ENCODE peak calls at places on chromosome 15, in six cellular contexts. D is endothelial cell of umbilical vein, U is GM12878, V is K562, Q is A549, Z is HepG2. G is an unnamed sample.
A peak's percentile ranks its signal among the peaks of the same experiment; 100 is the strongest.

GRCh38 chr15:41911691-41912345 is 18.0 kb upstream of the SPTBN5 start:
- DNase-seq in V (no peak), Z (no peak), U (no peak), Q (no peak), D (no peak), G (no peak)

GRCh38 chr15:86595741-86596140 is 516.1 kb downstream of the AGBL1 start:
- DNase-seq in Q (no peak), V (no peak), U (no peak), Z (no peak), D (no peak), G (no peak)

GRCh38 chr15:42608110-42608531 is 32.7 kb downstream of the STARD9 start:
- DNase-seq in D (peak; percentile 65), Z (no peak), V (peak; percentile 52), U (peak; percentile 71), Q (no peak), G (peak; percentile 96)

GRCh38 chr15:74258456-74259323 is 22.6 kb downstream of the CCDC33 start:
- DNase-seq in U (no peak), V (no peak), D (no peak), Z (no peak), Q (no peak), G (no peak)

GRCh38 chr15:59329570-59330350 is 42.9 kb downstream of the MYO1E start:
- DNase-seq in V (no peak), U (no peak), Z (peak; percentile 76), D (no peak), Q (peak; percentile 88), G (no peak)

GRCh38 chr15:57133127-57133968 is 214.9 kb downstream of the TCF12 start:
- DNase-seq in V (no peak), U (no peak), Q (no peak), Z (no peak), D (peak; percentile 57), G (no peak)

GRCh38 chr15:61188168-61188567 is 40.9 kb downstream of the RORA start:
- DNase-seq in U (no peak), Q (no peak), V (no peak), D (no peak), Z (no peak), G (no peak)

GRCh38 chr15:92914768-92915221 is 14.7 kb downstream of the CHD2 start:
- DNase-seq in Q (no peak), Z (no peak), V (no peak), U (no peak), D (no peak), G (peak; percentile 62)

GRCh38 chr15:94164202-94164807 is 67.1 kb upstream of the MCTP2 start:
- DNase-seq in D (peak; percentile 4), Z (peak; percentile 53), Q (no peak), U (no peak), V (peak; percentile 38), G (peak; percentile 80)

GRCh38 chr15:99416191-99417188 is 149.3 kb upstream of the MEF2A start:
- DNase-seq in D (no peak), V (no peak), Z (no peak), Q (no peak), U (no peak), G (no peak)

GRCh38 chr15:57785039-57785438 is 78.5 kb downstream of the POLR2M start:
- DNase-seq in V (no peak), U (no peak), Z (no peak), Q (no peak), D (no peak), G (no peak)

GRCh38 chr15:74616020-74616939 is 644 bp downstream of the CLK3 start:
- DNase-seq in V (peak; percentile 76), Q (no peak), D (peak; percentile 56), Z (peak; percentile 54), U (no peak), G (peak; percentile 77)

GRCh38 chr15:98894312-98894711 is 113.3 kb downstream of the PGPEP1L start:
- DNase-seq in U (no peak), Z (no peak), D (no peak), V (no peak), Q (no peak), G (no peak)

GRCh38 chr15:78133801-78134200 is 2.6 kb upstream of the CIB2 start:
- DNase-seq in Q (no peak), Z (no peak), V (no peak), U (no peak), D (no peak), G (no peak)

GRCh38 chr15:71573599-71573998 is 236.8 kb upstream of the NR2E3 start:
- DNase-seq in V (no peak), Z (no peak), Q (no peak), D (no peak), U (no peak), G (no peak)

GRCh38 chr15:62365795-62366442 is 200.8 kb upstream of the C2CD4B start:
- DNase-seq in U (no peak), V (no peak), D (no peak), Q (no peak), Z (peak; percentile 30), G (no peak)

GRCh38 chr15:39139431-39140059 is 441.3 kb upstream of the THBS1 start:
- DNase-seq in D (no peak), V (no peak), Z (no peak), Q (no peak), U (no peak), G (no peak)
- TF ChIP-seq MAX in D (no peak), V (no peak), Z (no peak), Q (no peak), U (no peak), G (no peak)

GRCh38 chr15:84653910-84654688 is at the start of gene WDR73:
- DNase-seq in D (peak; percentile 97), U (peak; percentile 78), Q (peak; percentile 91), V (peak; percentile 96), Z (peak; percentile 89), G (peak; percentile 97)
- TF ChIP-seq POLR2A in D (peak; percentile 85), U (peak; percentile 88), Q (peak; percentile 80), V (peak; percentile 83), Z (peak; percentile 68), G (peak; percentile 63)

GRCh38 chr15:50758712-50759205 is 6.7 kb downstream of the SPPL2A start:
- DNase-seq in Z (no peak), D (no peak), U (no peak), V (no peak), Q (no peak), G (no peak)

GRCh38 chr15:50767332-50767861 is 1.9 kb upstream of the SPPL2A start:
- DNase-seq in Q (no peak), V (no peak), U (no peak), Z (no peak), D (no peak), G (no peak)

GRCh38 chr15:50765202-50765967 is at the start of gene SPPL2A:
- DNase-seq in D (peak; percentile 77), U (no peak), Z (peak; percentile 89), Q (peak; percentile 95), V (peak; percentile 94), G (peak; percentile 92)

DNA sequence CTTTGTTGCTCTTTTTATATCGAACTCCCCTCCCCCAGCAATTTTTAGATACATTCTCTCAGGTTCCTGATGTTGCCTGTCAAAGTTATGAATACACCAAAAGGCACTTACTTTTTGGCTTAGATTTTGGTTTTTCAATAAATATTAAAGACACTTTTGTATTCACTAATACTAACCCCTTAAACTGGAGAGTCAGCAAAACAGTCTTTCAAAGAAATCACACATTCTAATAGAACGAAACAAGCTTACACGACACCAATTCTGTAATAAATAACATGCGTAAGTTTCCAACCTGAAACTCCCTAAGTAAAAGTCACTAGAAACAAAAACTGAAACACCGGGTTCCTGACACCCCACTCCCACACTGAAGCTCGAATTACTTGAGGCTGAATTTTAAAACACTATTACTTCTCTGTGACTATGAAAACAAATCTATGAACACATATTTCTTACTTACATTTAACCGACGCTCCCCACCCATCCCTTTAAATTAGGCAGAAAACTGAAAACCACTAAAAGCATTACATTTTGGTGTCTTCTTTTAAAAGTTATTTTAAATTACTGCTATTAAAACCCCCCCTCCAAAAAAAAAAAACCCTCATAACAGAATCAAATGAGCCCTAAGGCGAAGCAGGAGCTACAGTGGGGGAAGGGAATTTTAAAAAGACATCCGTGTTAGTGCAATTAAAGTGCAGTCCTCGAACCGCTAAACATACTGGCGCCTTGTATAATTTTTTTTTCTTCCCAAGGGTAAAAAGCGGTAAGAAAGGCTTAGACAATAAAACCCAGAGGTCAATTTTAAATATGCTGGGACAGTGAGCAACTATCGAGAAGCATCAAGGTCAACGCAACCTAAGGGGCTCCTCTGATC is 940 bp downstream of the SPPL2A start:
- DNase-seq in Q (no peak), U (peak; percentile 43), D (peak; percentile 52), V (peak; percentile 24), Z (no peak), G (peak; percentile 20)
- TF ChIP-seq MYC in Q (no peak), U (no peak), D (no peak), V (no peak), Z (no peak), G (no peak)

DNA sequence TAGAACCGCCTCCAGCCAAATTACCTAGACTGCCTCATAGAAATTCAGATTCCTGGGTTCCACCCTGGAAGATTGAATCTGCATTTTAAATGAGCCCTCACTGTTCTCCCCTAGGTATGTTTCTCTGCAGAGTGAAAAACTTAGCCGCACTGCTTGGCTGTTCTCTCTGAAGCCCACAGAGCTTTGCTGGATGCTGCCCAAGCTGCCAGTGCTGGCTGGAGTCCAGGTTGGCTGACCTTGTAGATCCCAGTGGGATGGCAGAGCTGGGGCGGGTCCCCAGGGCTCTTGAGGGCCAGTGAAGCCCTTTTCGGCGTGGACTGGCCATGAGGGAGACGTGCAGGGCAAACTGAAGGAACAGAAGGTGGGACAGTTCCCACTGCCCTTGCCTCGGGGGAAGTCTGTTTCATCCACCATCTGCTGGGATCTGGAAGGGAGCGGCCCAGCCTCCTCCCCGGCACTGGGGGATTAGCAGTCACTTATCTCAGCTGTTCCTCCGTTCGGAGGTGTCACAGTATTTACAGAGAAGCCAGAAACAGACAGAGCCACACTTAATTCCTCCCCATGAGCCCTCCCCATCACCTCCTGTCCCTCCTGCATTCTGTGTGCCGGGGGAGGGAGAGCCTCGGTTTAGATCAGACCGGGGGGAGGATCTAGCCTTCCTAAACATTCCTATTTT is 3.9 kb upstream of the ACTC1 start:
- DNase-seq in Z (no peak), D (no peak), V (peak; percentile 79), Q (no peak), U (no peak), G (no peak)
- TF ChIP-seq MAX in Z (no peak), D (no peak), V (no peak), Q (no peak), U (no peak), G (no peak)

GRCh38 chr15:101481917-101482525 is 7.5 kb downstream of the PCSK6 start:
- DNase-seq in U (no peak), D (no peak), Q (no peak), Z (no peak), V (no peak), G (no peak)

GRCh38 chr15:101481381-101481705 is 8.2 kb downstream of the PCSK6 start:
- DNase-seq in U (no peak), D (no peak), V (no peak), Q (no peak), Z (no peak), G (no peak)

GRCh38 chr15:101483476-101483875 is 6.0 kb downstream of the PCSK6 start:
- DNase-seq in V (no peak), Q (no peak), Z (no peak), D (no peak), U (no peak), G (no peak)

GRCh38 chr15:101480613-101481380 is 8.7 kb downstream of the PCSK6 start:
- DNase-seq in U (no peak), D (no peak), Q (no peak), Z (no peak), V (no peak), G (no peak)

GRCh38 chr15:101482526-101483371 is 6.8 kb downstream of the PCSK6 start:
- DNase-seq in U (no peak), D (no peak), V (no peak), Z (no peak), Q (no peak), G (no peak)
- TF ChIP-seq POLR2A in U (no peak), D (no peak), V (no peak), Z (no peak), Q (no peak), G (no peak)

GRCh38 chr15:69200773-69201745 is 40.6 kb downstream of the GLCE start:
- DNase-seq in Z (no peak), V (no peak), U (no peak), D (no peak), Q (no peak), G (no peak)
- TF ChIP-seq MYC in Z (no peak), V (no peak), U (no peak), D (no peak), Q (no peak), G (no peak)